ENCODE peak calls at places on chromosome 4, in nine cellular contexts. Q is IMR-90, X is heart left ventricle, Y is suprapubic skin, N is sigmoid colon, Z is body of pancreas, C is endothelial cell of umbilical vein, H is tibial nerve, F is K562. B is an unnamed sample.

GRCh38 chr4:92516450-92516849 is 212.7 kb downstream of the GRID2 start:
- DNase-seq in Q (no peak), X (no peak), Y (no peak), N (no peak), Z (no peak), C (no peak), H (no peak), F (no peak), B (no peak)

GRCh38 chr4:3337357-3337732 is 44.5 kb downstream of the RGS12 start:
- DNase-seq in Q (no peak), X (no peak), Y (no peak), N (no peak), Z (no peak), C (no peak), H (no peak), F (no peak), B (no peak)

GRCh38 chr4:5918331-5919030 is 25.6 kb upstream of the CRMP1 start:
- DNase-seq in Q (no peak), X (no peak), Y (no peak), N (no peak), Z (no peak), C (no peak), H (no peak), F (no peak), B (no peak)

GRCh38 chr4:179521937-179522336 is 2079.7 kb upstream of the AGA start:
- DNase-seq in Q (no peak), X (no peak), Y (no peak), N (no peak), Z (no peak), C (no peak), H (no peak), F (no peak), B (no peak)

GRCh38 chr4:81469774-81470455 is 1.8 kb downstream of the RASGEF1B start:
- DNase-seq in Q (no peak), X (no peak), Y (no peak), N (no peak), Z (no peak), C (no peak), H (no peak), F (no peak), B (no peak)

GRCh38 chr4:112520598-112521122 is 4.7 kb upstream of the NEUROG2 start:
- DNase-seq in Q (no peak), X (no peak), Y (no peak), N (no peak), Z (no peak), C (no peak), H (no peak), F (no peak), B (no peak)

GRCh38 chr4:122218762-122219161 is 66.6 kb downstream of the BLTP1 start:
- DNase-seq in Q (peak; percentile 7), X (no peak), Y (no peak), N (no peak), Z (no peak), C (no peak), H (no peak), F (peak; percentile 8), B (no peak)

GRCh38 chr4:178462710-178463109 is 1020.5 kb upstream of the AGA start:
- DNase-seq in Q (no peak), X (no peak), Y (no peak), N (no peak), Z (no peak), C (no peak), H (no peak), F (no peak), B (no peak)

GRCh38 chr4:156190606-156191005 is 236.9 kb upstream of the CTSO start:
- DNase-seq in Q (peak; percentile 89), X (no peak), Y (no peak), N (no peak), Z (no peak), C (peak; percentile 8), H (no peak), F (no peak), B (no peak)

GRCh38 chr4:95284668-95285067 is 264.1 kb downstream of the UNC5C start:
- DNase-seq in Q (no peak), X (no peak), Y (no peak), N (no peak), Z (no peak), C (no peak), H (no peak), F (no peak), B (no peak)

GRCh38 chr4:70632028-70632427 is 3.5 kb downstream of the ENAM start:
- DNase-seq in Q (peak; percentile 47), X (no peak), Y (no peak), N (no peak), Z (no peak), C (peak; percentile 60), H (no peak), F (no peak), B (no peak)

GRCh38 chr4:145828802-145829485 is 109.7 kb downstream of the ZNF827 start:
- DNase-seq in Q (no peak), X (no peak), Y (no peak), N (no peak), Z (no peak), C (no peak), H (no peak), F (no peak), B (no peak)

DNA sequence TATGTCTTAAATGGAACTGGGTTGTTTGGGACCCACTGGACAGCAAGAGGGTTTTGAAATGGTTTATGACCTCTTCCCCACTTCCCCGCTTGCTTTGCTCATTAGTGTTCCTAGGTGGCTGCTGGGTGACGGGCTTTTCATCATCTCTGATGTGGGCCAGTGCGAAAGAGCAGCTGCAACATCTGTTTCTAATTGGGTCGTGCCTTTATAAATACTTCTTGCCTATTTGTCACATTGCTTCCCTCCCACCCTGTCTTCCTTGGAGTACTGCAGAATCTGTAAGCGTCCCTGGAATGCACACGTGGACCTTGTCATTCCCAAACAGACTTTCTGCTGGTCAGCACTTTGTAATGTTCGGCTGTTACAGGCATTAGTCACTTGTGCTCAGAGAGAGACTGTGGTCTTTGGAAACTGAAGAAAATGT is 35.2 kb downstream of the SEPTIN11 start:
- DNase-seq in Q (peak; percentile 100), X (peak; percentile 74), Y (peak; percentile 83), N (peak; percentile 92), Z (peak; percentile 20), C (peak; percentile 77), H (peak; percentile 54), F (no peak), B (peak; percentile 83)
- TF ChIP-seq POLR2A in Q (no peak), X (no peak), Y (no peak), N (no peak), Z (no peak), C (no peak), H (no peak), F (no peak), B (no peak)

DNA sequence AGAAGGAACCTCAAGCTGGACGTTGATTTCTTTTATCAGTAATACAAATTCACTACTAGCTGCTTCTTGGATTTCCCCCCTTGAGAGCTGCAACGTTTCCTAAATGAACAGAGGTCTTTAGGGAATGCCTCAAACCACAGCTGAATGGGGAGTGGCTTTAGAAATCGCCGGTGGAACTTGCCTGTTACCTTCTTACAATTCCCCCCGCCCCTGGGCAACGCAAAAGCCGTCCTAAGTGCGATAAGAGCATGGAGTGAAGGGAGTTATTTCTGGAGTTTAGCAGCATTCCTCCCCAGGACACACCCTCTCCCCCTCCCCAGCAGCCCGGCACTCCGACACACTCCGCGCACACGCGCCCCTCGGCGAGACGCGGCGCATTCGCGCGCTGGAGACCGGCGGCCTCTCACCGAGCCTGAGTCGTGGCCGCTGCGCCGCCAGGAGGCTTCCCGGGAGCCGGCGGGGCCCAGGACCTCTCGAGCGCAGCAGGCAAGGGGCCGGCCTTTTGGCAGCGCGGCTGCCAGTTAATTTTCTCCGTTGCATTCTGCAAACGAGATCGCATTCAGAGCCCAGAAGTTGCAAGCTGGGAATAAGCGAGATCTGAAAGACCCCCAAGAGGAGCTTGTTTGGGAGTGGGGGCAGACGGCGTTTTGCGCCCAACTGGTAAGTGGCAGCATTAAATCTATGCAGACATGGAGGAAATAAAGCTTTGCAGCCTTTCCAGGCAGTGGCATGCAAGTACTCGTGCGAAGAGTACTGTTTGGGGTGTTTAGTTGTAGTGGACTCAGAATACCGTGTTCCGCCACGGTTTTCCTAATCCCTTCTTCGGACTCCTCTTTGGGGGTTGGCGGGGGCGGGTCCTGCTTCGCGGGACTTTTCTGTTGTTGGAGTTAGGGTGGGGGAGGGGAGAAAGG is 134.6 kb downstream of the PALLD start:
- DNase-seq in Q (peak; percentile 55), X (peak; percentile 71), Y (peak; percentile 83), N (peak; percentile 86), Z (peak; percentile 70), C (peak; percentile 72), H (peak; percentile 18), F (no peak), B (peak; percentile 91)
- TF ChIP-seq CTCF in Q (peak; percentile 45), X (peak; percentile 35), Y (peak; percentile 46), N (peak; percentile 38), Z (peak; percentile 51), C (peak; percentile 59), H (peak; percentile 38), F (no peak), B (no peak)

GRCh38 chr4:10019521-10020051 is 1.7 kb downstream of the SLC2A9 start:
- DNase-seq in Q (no peak), X (peak; percentile 69), Y (peak; percentile 77), N (peak; percentile 82), Z (no peak), C (no peak), H (no peak), F (no peak), B (no peak)

GRCh38 chr4:10020871-10021676 is at the start of gene SLC2A9:
- DNase-seq in Q (no peak), X (peak; percentile 49), Y (peak; percentile 77), N (peak; percentile 74), Z (no peak), C (peak; percentile 35), H (no peak), F (no peak), B (no peak)

GRCh38 chr4:10017037-10017893 is 4.0 kb downstream of the SLC2A9 start:
- DNase-seq in Q (no peak), X (no peak), Y (no peak), N (no peak), Z (no peak), C (no peak), H (no peak), F (no peak), B (no peak)

GRCh38 chr4:10020106-10020505 is 1.2 kb downstream of the SLC2A9 start:
- DNase-seq in Q (no peak), X (no peak), Y (peak; percentile 20), N (no peak), Z (no peak), C (no peak), H (no peak), F (no peak), B (no peak)

DNA sequence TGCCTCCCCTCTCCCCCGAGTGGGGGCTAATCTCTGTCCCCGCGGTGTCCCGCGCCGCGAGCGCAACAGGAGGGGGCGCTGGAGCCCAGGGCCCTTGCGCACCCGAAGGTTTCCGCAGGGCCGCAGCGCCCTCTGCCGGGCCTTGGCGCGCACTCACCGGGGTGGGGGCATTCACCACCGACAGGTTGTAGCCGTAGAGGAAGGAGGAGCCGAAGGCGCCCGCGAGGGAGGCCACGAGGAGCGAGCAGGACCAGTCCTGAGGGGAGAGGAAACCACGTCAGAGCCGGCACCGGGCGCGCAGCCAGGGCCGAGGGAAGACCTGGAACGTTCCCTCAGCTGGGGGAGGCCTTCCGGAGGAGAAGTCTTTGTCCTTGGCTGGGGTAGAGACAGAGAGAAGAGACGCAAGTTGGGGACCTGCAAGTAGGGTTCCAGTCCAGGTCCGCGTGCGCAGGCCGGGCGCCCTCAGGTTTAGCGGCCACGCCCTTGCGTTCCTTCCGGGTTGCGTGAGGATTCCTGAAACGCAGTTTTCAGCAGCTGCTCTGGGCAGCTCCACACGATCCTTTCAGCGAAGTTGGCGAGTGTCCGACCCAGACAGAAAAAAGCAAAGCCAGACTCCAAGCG is 2.4 kb downstream of the SLC2A9 start:
- DNase-seq in Q (peak; percentile 93), X (peak; percentile 99), Y (peak; percentile 97), N (peak; percentile 99), Z (peak; percentile 93), C (peak; percentile 95), H (peak; percentile 94), F (peak; percentile 92), B (peak; percentile 93)
- TF ChIP-seq POLR2A in Q (peak; percentile 24), X (peak; percentile 60), Y (no peak), N (peak; percentile 30), Z (peak; percentile 72), C (peak; percentile 75), H (peak; percentile 70), F (peak; percentile 66), B (no peak)

GRCh38 chr4:165060938-165061337 is 7.3 kb downstream of the TRIM75 start:
- DNase-seq in Q (no peak), X (no peak), Y (no peak), N (no peak), Z (no peak), C (no peak), H (no peak), F (no peak), B (no peak)
- TF ChIP-seq CTCF in Q (no peak), X (no peak), Y (no peak), N (no peak), Z (no peak), C (no peak), H (peak; percentile 19), F (peak; percentile 33), B (no peak)

B was measured in lower leg skin.